ENCODE peak calls at places on chromosomes 3 and 15, in eight cellular contexts. H is RPMI7951; P is foreskin fibroblast; N is NCI-H460; U is NCI-H1092; O is stimulated activated CD8-positive, alpha-beta memory T cell treated with anti-CD3 and anti-CD28 coated beads, Interleukin-15, amount 100 ng/mL, for 4 hours; S is mesendoderm; X is naive thymus-derived CD8-positive, alpha-beta T cell. M is an unnamed sample.

GRCh38 chr15:31269961-31270575 is 56.6 kb upstream of the KLF13 start:
- DNase-seq in N (no peak), H (no peak), O (no peak), U (no peak), S (no peak), P (no peak), X (no peak), M (no peak)

GRCh38 chr15:49145651-49146609 is 9.5 kb downstream of the COPS2 start:
- DNase-seq in P (peak), S (peak), N (peak), U (no peak), O (no peak), H (peak), X (no peak), M (peak)

GRCh38 chr3:42556089-42556632 is 25.6 kb downstream of the SEC22C start:
- DNase-seq in H (no peak), S (peak), O (no peak), X (peak), N (no peak), U (no peak), P (no peak), M (peak)

GRCh38 chr3:43998374-43998840 is 243.3 kb upstream of the TOPAZ1 start:
- DNase-seq in P (no peak), O (no peak), S (peak), X (no peak), U (no peak), H (no peak), N (no peak), M (peak)

GRCh38 chr3:140358696-140359095 is 319.2 kb upstream of the TRIM42 start:
- DNase-seq in X (no peak), N (no peak), H (no peak), U (no peak), S (no peak), O (no peak), P (no peak), M (no peak)

GRCh38 chr15:55588070-55588817 is at the start of gene PYGO1:
- DNase-seq in S (peak), O (no peak), P (peak), H (peak), U (peak), X (peak), N (no peak), M (peak)

GRCh38 chr3:107816082-107816481 is 274.7 kb downstream of the CD47 start:
- DNase-seq in N (no peak), U (no peak), H (no peak), S (no peak), O (no peak), P (no peak), X (no peak), M (no peak)

GRCh38 chr3:15015456-15015855 is 49.7 kb downstream of the MRPS25 start:
- DNase-seq in S (no peak), H (peak), O (no peak), X (no peak), P (peak), U (no peak), N (no peak), M (no peak)

GRCh38 chr15:67146875-67147381 is 81.5 kb downstream of the SMAD3 start:
- DNase-seq in H (peak), S (peak), U (no peak), X (no peak), N (no peak), O (no peak), P (peak), M (peak)

GRCh38 chr15:29862271-29862670 is 40.0 kb upstream of the TJP1 start:
- DNase-seq in N (no peak), S (no peak), U (no peak), P (no peak), O (no peak), H (no peak), X (no peak), M (no peak)

GRCh38 chr3:69425249-69425648 is 39.4 kb upstream of the FRMD4B start:
- DNase-seq in O (no peak), N (no peak), P (peak), U (no peak), X (no peak), S (peak), H (peak), M (peak)

GRCh38 chr3:23271876-23272741 is 69.0 kb downstream of the UBE2E2 start:
- DNase-seq in P (peak), O (no peak), S (no peak), H (no peak), X (no peak), N (no peak), U (no peak), M (no peak)

GRCh38 chr15:81321667-81322066 is 2.3 kb downstream of the STARD5 start:
- DNase-seq in P (no peak), U (no peak), N (no peak), S (no peak), O (no peak), H (no peak), X (no peak), M (no peak)

GRCh38 chr3:46489406-46489805 is 8.4 kb upstream of the RTP3 start:
- DNase-seq in P (no peak), O (no peak), N (no peak), U (no peak), H (no peak), X (no peak), S (no peak), M (no peak)

GRCh38 chr3:40705663-40706062 is 180.9 kb downstream of the ZNF621 start:
- DNase-seq in N (no peak), P (no peak), X (no peak), U (no peak), O (no peak), S (no peak), H (no peak), M (no peak)

GRCh38 chr15:67089218-67090193 is 24.1 kb downstream of the SMAD3 start:
- DNase-seq in H (peak), X (no peak), O (no peak), N (no peak), P (peak), U (no peak), S (no peak), M (peak)

GRCh38 chr3:27943106-27943505 is 221.0 kb upstream of the EOMES start:
- DNase-seq in U (no peak), P (peak), N (peak), S (peak), O (no peak), X (no peak), H (peak), M (peak)

GRCh38 chr3:81742581-81742980 is 18.9 kb downstream of the GBE1 start:
- DNase-seq in X (no peak), U (no peak), H (peak), O (no peak), N (no peak), P (no peak), S (no peak), M (peak)

GRCh38 chr3:15858547-15859506 is 61.0 kb upstream of the ANKRD28 start:
- DNase-seq in O (no peak), P (peak), X (peak), N (no peak), S (peak), H (peak), U (no peak), M (peak)

GRCh38 chr3:61162965-61163364 is 88.3 kb downstream of the FHIT start:
- DNase-seq in P (no peak), N (no peak), X (no peak), O (no peak), S (no peak), U (no peak), H (no peak), M (no peak)

GRCh38 chr15:35499723-35500122 is 46.2 kb downstream of the DPH6 start:
- DNase-seq in U (no peak), X (no peak), N (no peak), O (no peak), S (no peak), H (no peak), P (no peak), M (no peak)

GRCh38 chr15:42090375-42090774 is 4.0 kb downstream of the PLA2G4D start:
- DNase-seq in X (no peak), U (no peak), S (no peak), P (no peak), N (no peak), H (no peak), O (no peak), M (no peak)

GRCh38 chr15:25368855-25369254 is 70.0 kb downstream of the UBE3A start:
- DNase-seq in N (no peak), U (no peak), H (no peak), O (no peak), P (no peak), S (peak), X (no peak), M (peak)

GRCh38 chr3:16174389-16174788 is at the start of gene GALNT15:
- DNase-seq in H (peak), O (no peak), S (no peak), U (no peak), N (peak), P (peak), X (no peak), M (peak)

GRCh38 chr3:109191431-109191830 is 54.9 kb downstream of the C3orf85 start:
- DNase-seq in O (no peak), X (no peak), H (no peak), S (no peak), P (no peak), U (no peak), N (no peak), M (peak)

GRCh38 chr15:47384316-47384715 is 333.0 kb upstream of the SEMA6D start:
- DNase-seq in O (no peak), S (peak), H (peak), X (no peak), N (peak), P (peak), U (no peak), M (peak)

GRCh38 chr3:159824341-159824740 is 164.3 kb upstream of the IL12A start:
- DNase-seq in P (peak), N (peak), H (peak), O (no peak), S (no peak), X (no peak), U (no peak), M (peak)

GRCh38 chr15:74610302-74610951 is 5.2 kb upstream of the CLK3 start:
- DNase-seq in H (no peak), O (no peak), X (no peak), S (peak), N (no peak), P (peak), U (no peak), M (no peak)

GRCh38 chr15:52481915-52482314 is 46.8 kb downstream of the MYO5A start:
- DNase-seq in N (no peak), P (peak), X (peak), O (peak), U (no peak), S (no peak), H (peak), M (peak)

GRCh38 chr3:26623409-26624208 is 1.0 kb downstream of the LRRC3B start:
- DNase-seq in S (peak), H (no peak), P (no peak), X (no peak), N (no peak), U (no peak), O (no peak), M (no peak)

GRCh38 chr15:32717290-32718081 is at the start of gene GREM1:
- DNase-seq in P (peak), H (peak), S (peak), N (no peak), X (no peak), U (no peak), O (no peak), M (peak)

GRCh38 chr3:50126287-50127211 is 28.6 kb upstream of the SEMA3F start:
- DNase-seq in P (peak), N (no peak), S (peak), X (no peak), U (no peak), O (no peak), H (peak), M (peak)

GRCh38 chr3:167406876-167407492 is 26.9 kb upstream of the ZBBX start:
- DNase-seq in O (no peak), S (peak), H (peak), X (no peak), U (peak), N (peak), P (no peak), M (peak)

GRCh38 chr3:141336672-141337522 is 31.4 kb upstream of the ZBTB38 start:
- DNase-seq in H (peak), X (no peak), S (no peak), O (no peak), N (peak), U (no peak), P (peak), M (peak)

GRCh38 chr3:127753898-127754410 is 68.4 kb downstream of the MGLL start:
- DNase-seq in H (no peak), U (no peak), X (no peak), O (no peak), N (no peak), P (no peak), S (no peak), M (no peak)

GRCh38 chr3:186705882-186706780 is 11.0 kb upstream of the KNG1 start:
- DNase-seq in P (no peak), O (no peak), S (no peak), N (no peak), H (no peak), X (no peak), U (no peak), M (no peak)

GRCh38 chr15:88695595-88696186 is 56.9 kb downstream of the ISG20 start:
- DNase-seq in O (no peak), X (no peak), N (no peak), S (no peak), U (no peak), P (peak), H (peak), M (no peak)